ENCODE peak calls at places on chromosomes 13 and 19, in seven cellular contexts. One of them, this sample, is unnamed.

GRCh38 chr19:49782515-49782914 is 15.7 kb downstream of the AP2A1 start:
- DNase-seq in erythroblast: no peak
- DNase-seq in posterior cingulate gyrus: no peak
- DNase-seq in stimulated activated naive CD8-positive, alpha-beta T cell treated with anti-CD3 and anti-CD28 coated beads, Interleukin-15, amount 100 ng/mL, for 72 hours: no peak
- DNase-seq in activated CD4-positive, alpha-beta T cell treated with anti-CD3 and anti-CD28 coated beads for 36 hours: no peak
- DNase-seq in HFF-Myc: no peak
- DNase-seq in GM04503: no peak
- DNase-seq in this sample: no peak

GRCh38 chr13:46469064-46469463 is 82.0 kb upstream of the RUBCNL start:
- DNase-seq in activated CD4-positive, alpha-beta T cell treated with anti-CD3 and anti-CD28 coated beads for 36 hours: no peak
- DNase-seq in stimulated activated naive CD8-positive, alpha-beta T cell treated with anti-CD3 and anti-CD28 coated beads, Interleukin-15, amount 100 ng/mL, for 72 hours: no peak
- DNase-seq in HFF-Myc: no peak
- DNase-seq in erythroblast: no peak
- DNase-seq in posterior cingulate gyrus: no peak
- DNase-seq in GM04503: peak; percentile 70
- DNase-seq in this sample: peak; percentile 31

GRCh38 chr13:90618133-90618532 is 729.4 kb upstream of the MIR17HG start:
- DNase-seq in posterior cingulate gyrus: no peak
- DNase-seq in activated CD4-positive, alpha-beta T cell treated with anti-CD3 and anti-CD28 coated beads for 36 hours: no peak
- DNase-seq in GM04503: no peak
- DNase-seq in stimulated activated naive CD8-positive, alpha-beta T cell treated with anti-CD3 and anti-CD28 coated beads, Interleukin-15, amount 100 ng/mL, for 72 hours: no peak
- DNase-seq in HFF-Myc: no peak
- DNase-seq in erythroblast: no peak
- DNase-seq in this sample: no peak

GRCh38 chr13:71240906-71241305 is 626.1 kb downstream of the DACH1 start:
- DNase-seq in HFF-Myc: no peak
- DNase-seq in GM04503: no peak
- DNase-seq in posterior cingulate gyrus: no peak
- DNase-seq in stimulated activated naive CD8-positive, alpha-beta T cell treated with anti-CD3 and anti-CD28 coated beads, Interleukin-15, amount 100 ng/mL, for 72 hours: no peak
- DNase-seq in activated CD4-positive, alpha-beta T cell treated with anti-CD3 and anti-CD28 coated beads for 36 hours: no peak
- DNase-seq in erythroblast: peak; percentile 2
- DNase-seq in this sample: peak; percentile 38

GRCh38 chr19:33905473-33905936 is 108.8 kb downstream of the KCTD15 start:
- DNase-seq in activated CD4-positive, alpha-beta T cell treated with anti-CD3 and anti-CD28 coated beads for 36 hours: no peak
- DNase-seq in HFF-Myc: no peak
- DNase-seq in posterior cingulate gyrus: no peak
- DNase-seq in GM04503: no peak
- DNase-seq in erythroblast: no peak
- DNase-seq in stimulated activated naive CD8-positive, alpha-beta T cell treated with anti-CD3 and anti-CD28 coated beads, Interleukin-15, amount 100 ng/mL, for 72 hours: no peak
- DNase-seq in this sample: peak; percentile 16

GRCh38 chr19:45471866-45472556 is 4.2 kb downstream of the FOSB start:
- DNase-seq in HFF-Myc: no peak
- DNase-seq in activated CD4-positive, alpha-beta T cell treated with anti-CD3 and anti-CD28 coated beads for 36 hours: no peak
- DNase-seq in erythroblast: no peak
- DNase-seq in GM04503: no peak
- DNase-seq in stimulated activated naive CD8-positive, alpha-beta T cell treated with anti-CD3 and anti-CD28 coated beads, Interleukin-15, amount 100 ng/mL, for 72 hours: no peak
- DNase-seq in posterior cingulate gyrus: no peak
- DNase-seq in this sample: no peak

GRCh38 chr19:51124216-51124615 is 490 bp upstream of the SIGLEC9 start:
- DNase-seq in HFF-Myc: no peak
- DNase-seq in erythroblast: no peak
- DNase-seq in activated CD4-positive, alpha-beta T cell treated with anti-CD3 and anti-CD28 coated beads for 36 hours: no peak
- DNase-seq in posterior cingulate gyrus: no peak
- DNase-seq in GM04503: no peak
- DNase-seq in stimulated activated naive CD8-positive, alpha-beta T cell treated with anti-CD3 and anti-CD28 coated beads, Interleukin-15, amount 100 ng/mL, for 72 hours: no peak
- DNase-seq in this sample: no peak

GRCh38 chr19:38421856-38422255 is 4.2 kb downstream of the RASGRP4 start:
- DNase-seq in erythroblast: no peak
- DNase-seq in GM04503: no peak
- DNase-seq in posterior cingulate gyrus: no peak
- DNase-seq in HFF-Myc: no peak
- DNase-seq in activated CD4-positive, alpha-beta T cell treated with anti-CD3 and anti-CD28 coated beads for 36 hours: no peak
- DNase-seq in stimulated activated naive CD8-positive, alpha-beta T cell treated with anti-CD3 and anti-CD28 coated beads, Interleukin-15, amount 100 ng/mL, for 72 hours: no peak
- DNase-seq in this sample: no peak

GRCh38 chr13:75864718-75865117 is 228.6 kb downstream of the LMO7 start:
- DNase-seq in stimulated activated naive CD8-positive, alpha-beta T cell treated with anti-CD3 and anti-CD28 coated beads, Interleukin-15, amount 100 ng/mL, for 72 hours: no peak
- DNase-seq in GM04503: no peak
- DNase-seq in activated CD4-positive, alpha-beta T cell treated with anti-CD3 and anti-CD28 coated beads for 36 hours: no peak
- DNase-seq in posterior cingulate gyrus: no peak
- DNase-seq in HFF-Myc: no peak
- DNase-seq in erythroblast: no peak
- DNase-seq in this sample: peak; percentile 98

GRCh38 chr13:105552078-105552477 is 983.4 kb downstream of the EFNB2 start:
- DNase-seq in HFF-Myc: no peak
- DNase-seq in activated CD4-positive, alpha-beta T cell treated with anti-CD3 and anti-CD28 coated beads for 36 hours: peak; percentile 14
- DNase-seq in posterior cingulate gyrus: no peak
- DNase-seq in erythroblast: no peak
- DNase-seq in stimulated activated naive CD8-positive, alpha-beta T cell treated with anti-CD3 and anti-CD28 coated beads, Interleukin-15, amount 100 ng/mL, for 72 hours: peak; percentile 14
- DNase-seq in GM04503: no peak
- DNase-seq in this sample: no peak

GRCh38 chr19:23378948-23379347 is 16.3 kb downstream of the ZNF91 start:
- DNase-seq in posterior cingulate gyrus: no peak
- DNase-seq in HFF-Myc: no peak
- DNase-seq in erythroblast: no peak
- DNase-seq in stimulated activated naive CD8-positive, alpha-beta T cell treated with anti-CD3 and anti-CD28 coated beads, Interleukin-15, amount 100 ng/mL, for 72 hours: no peak
- DNase-seq in GM04503: no peak
- DNase-seq in activated CD4-positive, alpha-beta T cell treated with anti-CD3 and anti-CD28 coated beads for 36 hours: peak; percentile 18
- DNase-seq in this sample: peak; percentile 54

GRCh38 chr13:99981115-99982020 is at the start of gene ZIC2:
- DNase-seq in stimulated activated naive CD8-positive, alpha-beta T cell treated with anti-CD3 and anti-CD28 coated beads, Interleukin-15, amount 100 ng/mL, for 72 hours: no peak
- DNase-seq in posterior cingulate gyrus: no peak
- DNase-seq in erythroblast: peak; percentile 70
- DNase-seq in HFF-Myc: no peak
- DNase-seq in GM04503: no peak
- DNase-seq in activated CD4-positive, alpha-beta T cell treated with anti-CD3 and anti-CD28 coated beads for 36 hours: peak; percentile 56
- DNase-seq in this sample: peak; percentile 44

GRCh38 chr19:55005684-55006488 is 32.2 kb downstream of the GP6 start:
- DNase-seq in activated CD4-positive, alpha-beta T cell treated with anti-CD3 and anti-CD28 coated beads for 36 hours: peak; percentile 65
- DNase-seq in HFF-Myc: peak; percentile 25
- DNase-seq in GM04503: no peak
- DNase-seq in posterior cingulate gyrus: no peak
- DNase-seq in erythroblast: peak; percentile 48
- DNase-seq in stimulated activated naive CD8-positive, alpha-beta T cell treated with anti-CD3 and anti-CD28 coated beads, Interleukin-15, amount 100 ng/mL, for 72 hours: peak; percentile 57
- DNase-seq in this sample: peak; percentile 25

GRCh38 chr13:85520445-85520844 is 278.8 kb downstream of the SLITRK6 start:
- DNase-seq in activated CD4-positive, alpha-beta T cell treated with anti-CD3 and anti-CD28 coated beads for 36 hours: no peak
- DNase-seq in posterior cingulate gyrus: no peak
- DNase-seq in GM04503: no peak
- DNase-seq in HFF-Myc: no peak
- DNase-seq in stimulated activated naive CD8-positive, alpha-beta T cell treated with anti-CD3 and anti-CD28 coated beads, Interleukin-15, amount 100 ng/mL, for 72 hours: no peak
- DNase-seq in erythroblast: no peak
- DNase-seq in this sample: peak; percentile 69

GRCh38 chr13:27170521-27171243 is 929 bp downstream of the USP12 start:
- DNase-seq in HFF-Myc: no peak
- DNase-seq in erythroblast: peak; percentile 80
- DNase-seq in GM04503: no peak
- DNase-seq in stimulated activated naive CD8-positive, alpha-beta T cell treated with anti-CD3 and anti-CD28 coated beads, Interleukin-15, amount 100 ng/mL, for 72 hours: peak; percentile 48
- DNase-seq in activated CD4-positive, alpha-beta T cell treated with anti-CD3 and anti-CD28 coated beads for 36 hours: peak; percentile 61
- DNase-seq in posterior cingulate gyrus: peak; percentile 12
- DNase-seq in this sample: peak; percentile 42

GRCh38 chr19:8515317-8515716 is 1.4 kb upstream of the ZNF414 start:
- DNase-seq in activated CD4-positive, alpha-beta T cell treated with anti-CD3 and anti-CD28 coated beads for 36 hours: peak; percentile 81
- DNase-seq in erythroblast: no peak
- DNase-seq in posterior cingulate gyrus: no peak
- DNase-seq in GM04503: no peak
- DNase-seq in HFF-Myc: no peak
- DNase-seq in stimulated activated naive CD8-positive, alpha-beta T cell treated with anti-CD3 and anti-CD28 coated beads, Interleukin-15, amount 100 ng/mL, for 72 hours: peak; percentile 48
- DNase-seq in this sample: no peak

GRCh38 chr13:113526466-113527220 is 36.1 kb upstream of the DCUN1D2 start:
- DNase-seq in HFF-Myc: no peak
- DNase-seq in activated CD4-positive, alpha-beta T cell treated with anti-CD3 and anti-CD28 coated beads for 36 hours: no peak
- DNase-seq in stimulated activated naive CD8-positive, alpha-beta T cell treated with anti-CD3 and anti-CD28 coated beads, Interleukin-15, amount 100 ng/mL, for 72 hours: no peak
- DNase-seq in posterior cingulate gyrus: no peak
- DNase-seq in GM04503: no peak
- DNase-seq in erythroblast: no peak
- DNase-seq in this sample: no peak

GRCh38 chr19:42267644-42268141 is 1.4 kb upstream of the CIC start:
- DNase-seq in GM04503: no peak
- DNase-seq in stimulated activated naive CD8-positive, alpha-beta T cell treated with anti-CD3 and anti-CD28 coated beads, Interleukin-15, amount 100 ng/mL, for 72 hours: no peak
- DNase-seq in HFF-Myc: no peak
- DNase-seq in activated CD4-positive, alpha-beta T cell treated with anti-CD3 and anti-CD28 coated beads for 36 hours: no peak
- DNase-seq in posterior cingulate gyrus: no peak
- DNase-seq in erythroblast: no peak
- DNase-seq in this sample: peak; percentile 48

GRCh38 chr19:47324502-47324901 is 7.5 kb upstream of the C5AR2 start:
- DNase-seq in HFF-Myc: no peak
- DNase-seq in posterior cingulate gyrus: no peak
- DNase-seq in stimulated activated naive CD8-positive, alpha-beta T cell treated with anti-CD3 and anti-CD28 coated beads, Interleukin-15, amount 100 ng/mL, for 72 hours: no peak
- DNase-seq in activated CD4-positive, alpha-beta T cell treated with anti-CD3 and anti-CD28 coated beads for 36 hours: no peak
- DNase-seq in erythroblast: no peak
- DNase-seq in GM04503: no peak
- DNase-seq in this sample: no peak

GRCh38 chr13:42740753-42741152 is 40.6 kb upstream of the FAM216B start:
- DNase-seq in GM04503: no peak
- DNase-seq in activated CD4-positive, alpha-beta T cell treated with anti-CD3 and anti-CD28 coated beads for 36 hours: no peak
- DNase-seq in stimulated activated naive CD8-positive, alpha-beta T cell treated with anti-CD3 and anti-CD28 coated beads, Interleukin-15, amount 100 ng/mL, for 72 hours: no peak
- DNase-seq in HFF-Myc: peak; percentile 21
- DNase-seq in posterior cingulate gyrus: no peak
- DNase-seq in erythroblast: peak; percentile 1
- DNase-seq in this sample: peak; percentile 66

GRCh38 chr13:60679928-60680693 is 283.1 kb downstream of the TDRD3 start:
- DNase-seq in HFF-Myc: no peak
- DNase-seq in activated CD4-positive, alpha-beta T cell treated with anti-CD3 and anti-CD28 coated beads for 36 hours: no peak
- DNase-seq in erythroblast: no peak
- DNase-seq in GM04503: no peak
- DNase-seq in posterior cingulate gyrus: no peak
- DNase-seq in stimulated activated naive CD8-positive, alpha-beta T cell treated with anti-CD3 and anti-CD28 coated beads, Interleukin-15, amount 100 ng/mL, for 72 hours: no peak
- DNase-seq in this sample: no peak

GRCh38 chr19:49331616-49332055 is 3.6 kb upstream of the CD37 start:
- DNase-seq in posterior cingulate gyrus: peak; percentile 59
- DNase-seq in stimulated activated naive CD8-positive, alpha-beta T cell treated with anti-CD3 and anti-CD28 coated beads, Interleukin-15, amount 100 ng/mL, for 72 hours: peak; percentile 59
- DNase-seq in GM04503: no peak
- DNase-seq in activated CD4-positive, alpha-beta T cell treated with anti-CD3 and anti-CD28 coated beads for 36 hours: peak; percentile 80
- DNase-seq in erythroblast: peak; percentile 31
- DNase-seq in HFF-Myc: no peak
- DNase-seq in this sample: peak; percentile 85

GRCh38 chr19:1590641-1591397 is 1.8 kb downstream of the MBD3 start:
- DNase-seq in activated CD4-positive, alpha-beta T cell treated with anti-CD3 and anti-CD28 coated beads for 36 hours: peak; percentile 65
- DNase-seq in posterior cingulate gyrus: no peak
- DNase-seq in HFF-Myc: no peak
- DNase-seq in stimulated activated naive CD8-positive, alpha-beta T cell treated with anti-CD3 and anti-CD28 coated beads, Interleukin-15, amount 100 ng/mL, for 72 hours: no peak
- DNase-seq in erythroblast: peak; percentile 61
- DNase-seq in GM04503: no peak
- DNase-seq in this sample: no peak

GRCh38 chr13:22698477-22698876 is 482.3 kb upstream of the SGCG start:
- DNase-seq in posterior cingulate gyrus: no peak
- DNase-seq in activated CD4-positive, alpha-beta T cell treated with anti-CD3 and anti-CD28 coated beads for 36 hours: no peak
- DNase-seq in stimulated activated naive CD8-positive, alpha-beta T cell treated with anti-CD3 and anti-CD28 coated beads, Interleukin-15, amount 100 ng/mL, for 72 hours: no peak
- DNase-seq in HFF-Myc: no peak
- DNase-seq in erythroblast: no peak
- DNase-seq in GM04503: no peak
- DNase-seq in this sample: no peak

GRCh38 chr19:13986348-13986904 is 19.7 kb downstream of the RFX1 start:
- DNase-seq in stimulated activated naive CD8-positive, alpha-beta T cell treated with anti-CD3 and anti-CD28 coated beads, Interleukin-15, amount 100 ng/mL, for 72 hours: peak; percentile 97
- DNase-seq in HFF-Myc: peak; percentile 64
- DNase-seq in GM04503: no peak
- DNase-seq in activated CD4-positive, alpha-beta T cell treated with anti-CD3 and anti-CD28 coated beads for 36 hours: peak; percentile 100
- DNase-seq in posterior cingulate gyrus: peak; percentile 74
- DNase-seq in erythroblast: peak; percentile 67
- DNase-seq in this sample: peak; percentile 80

GRCh38 chr13:110023729-110024645 is 237.6 kb upstream of the IRS2 start:
- DNase-seq in posterior cingulate gyrus: no peak
- DNase-seq in stimulated activated naive CD8-positive, alpha-beta T cell treated with anti-CD3 and anti-CD28 coated beads, Interleukin-15, amount 100 ng/mL, for 72 hours: no peak
- DNase-seq in erythroblast: no peak
- DNase-seq in HFF-Myc: no peak
- DNase-seq in GM04503: no peak
- DNase-seq in activated CD4-positive, alpha-beta T cell treated with anti-CD3 and anti-CD28 coated beads for 36 hours: no peak
- DNase-seq in this sample: peak; percentile 83

GRCh38 chr19:8806661-8807060 is 25.4 kb downstream of the ZNF558 start:
- DNase-seq in erythroblast: no peak
- DNase-seq in activated CD4-positive, alpha-beta T cell treated with anti-CD3 and anti-CD28 coated beads for 36 hours: no peak
- DNase-seq in posterior cingulate gyrus: no peak
- DNase-seq in HFF-Myc: no peak
- DNase-seq in GM04503: no peak
- DNase-seq in stimulated activated naive CD8-positive, alpha-beta T cell treated with anti-CD3 and anti-CD28 coated beads, Interleukin-15, amount 100 ng/mL, for 72 hours: no peak
- DNase-seq in this sample: no peak

GRCh38 chr19:48290923-48291700 is 21.2 kb downstream of the ZNF114 start:
- DNase-seq in activated CD4-positive, alpha-beta T cell treated with anti-CD3 and anti-CD28 coated beads for 36 hours: peak; percentile 74
- DNase-seq in HFF-Myc: no peak
- DNase-seq in erythroblast: peak; percentile 79
- DNase-seq in GM04503: no peak
- DNase-seq in stimulated activated naive CD8-positive, alpha-beta T cell treated with anti-CD3 and anti-CD28 coated beads, Interleukin-15, amount 100 ng/mL, for 72 hours: peak; percentile 47
- DNase-seq in posterior cingulate gyrus: peak; percentile 68
- DNase-seq in this sample: peak; percentile 65

GRCh38 chr13:41054212-41054877 is 7.0 kb upstream of the WBP4 start:
- DNase-seq in erythroblast: peak; percentile 81
- DNase-seq in stimulated activated naive CD8-positive, alpha-beta T cell treated with anti-CD3 and anti-CD28 coated beads, Interleukin-15, amount 100 ng/mL, for 72 hours: peak; percentile 24
- DNase-seq in GM04503: no peak
- DNase-seq in HFF-Myc: peak; percentile 51
- DNase-seq in posterior cingulate gyrus: no peak
- DNase-seq in activated CD4-positive, alpha-beta T cell treated with anti-CD3 and anti-CD28 coated beads for 36 hours: peak; percentile 54
- DNase-seq in this sample: peak; percentile 73